ENCODE peak calls at places on chromosomes 2 and 18, in four cellular contexts. Z, P, H and A are unnamed samples.

GRCh38 chr2:69482471-69482870 is 45.2 kb upstream of the NFU1 start:
- DNase-seq in H (no peak), Z (no peak), P (no peak), A (no peak)

GRCh38 chr2:231162036-231162345 is 36.4 kb upstream of the ARMC9 start:
- DNase-seq in Z (peak), P (peak), H (peak), A (peak)

GRCh38 chr2:75294362-75294761 is 95.0 kb upstream of the TACR1 start:
- DNase-seq in Z (no peak), P (no peak), H (no peak), A (no peak)

GRCh38 chr2:129400825-129401224 is 578.6 kb upstream of the RAB6C start:
- DNase-seq in H (no peak), Z (no peak), P (no peak), A (no peak)

GRCh38 chr2:239223330-239224248 is 177.2 kb downstream of the HDAC4 start:
- DNase-seq in H (peak), P (no peak), Z (peak), A (peak)

GRCh38 chr2:233940376-233941276 is 23.5 kb downstream of the TRPM8 start:
- DNase-seq in P (no peak), H (no peak), Z (no peak), A (no peak)

GRCh38 chr2:56807861-56808260 is 624.1 kb downstream of the CCDC85A start:
- DNase-seq in H (no peak), P (no peak), Z (no peak), A (no peak)

GRCh38 chr18:59917422-59917821 is 17.6 kb downstream of the PMAIP1 start:
- DNase-seq in Z (peak), P (no peak), H (no peak), A (no peak)

GRCh38 chr2:231709636-231709980 is 1.3 kb downstream of the PTMA start:
- DNase-seq in P (no peak), Z (no peak), H (no peak), A (peak)

GRCh38 chr2:63122921-63123320 is 72.3 kb downstream of the OTX1 start:
- DNase-seq in Z (no peak), P (no peak), H (no peak), A (no peak)

DNA sequence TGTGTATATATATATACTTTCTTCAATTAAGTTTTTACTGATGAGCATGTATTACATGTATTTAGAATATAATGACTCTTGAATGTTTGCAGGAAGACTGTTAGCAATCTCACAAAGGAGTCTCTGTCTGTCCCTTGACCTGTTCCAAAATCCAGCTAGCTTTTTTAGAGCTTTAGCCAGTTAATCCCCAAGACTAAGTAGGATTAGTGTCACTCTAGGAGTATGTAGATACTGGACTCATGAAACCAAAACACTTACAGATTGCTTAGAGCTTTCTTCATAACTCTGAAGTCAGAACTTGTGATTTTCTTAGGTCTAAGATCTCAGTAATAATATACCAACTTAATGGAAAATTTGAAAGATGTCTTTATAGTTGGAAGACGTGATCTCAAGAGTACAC is 2.2 kb downstream of the UBXN4 start:
- DNase-seq in P (no peak), H (peak), Z (peak), A (peak)
- H3K4me3 ChIP-seq in P (peak), H (peak), Z (peak), A (peak)

GRCh38 chr2:237312021-237312755 is 101.8 kb downstream of the COL6A3 start:
- DNase-seq in H (no peak), P (no peak), Z (peak), A (peak)
- TF ChIP-seq CTCF in H (no peak), P (no peak), Z (no peak), A (peak)

DNA sequence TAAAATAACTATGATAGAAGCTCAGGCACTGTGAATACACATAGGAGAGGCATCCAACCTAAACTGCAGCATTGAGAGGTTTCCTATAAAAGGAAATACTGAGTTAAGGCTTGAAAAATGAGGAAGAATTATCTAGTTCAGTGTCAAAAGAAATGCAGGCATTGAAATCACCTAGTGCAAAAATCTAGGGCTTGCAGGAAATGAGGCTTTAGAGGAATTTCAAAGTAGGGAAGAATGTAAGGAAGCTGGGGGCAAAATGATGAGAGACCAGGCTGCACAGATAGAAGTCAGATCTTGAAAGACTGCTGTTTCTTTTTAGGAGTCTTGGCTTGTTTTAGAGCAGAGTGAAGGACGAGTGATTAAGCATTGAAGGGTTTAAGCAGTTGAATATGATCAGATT is 28.1 kb upstream of the SCYGR2 start:
- DNase-seq in P (no peak), Z (no peak), H (no peak), A (no peak)
- H3K4me3 ChIP-seq in P (no peak), Z (no peak), H (no peak), A (no peak)

GRCh38 chr2:88214631-88215030 is 44.5 kb downstream of the THNSL2 start:
- DNase-seq in Z (no peak), H (no peak), P (no peak), A (no peak)

GRCh38 chr2:88211005-88211808 is 41.1 kb downstream of the THNSL2 start:
- DNase-seq in H (no peak), P (no peak), Z (no peak), A (no peak)

GRCh38 chr2:88210132-88211004 is 40.2 kb downstream of the THNSL2 start:
- DNase-seq in H (no peak), Z (no peak), P (no peak), A (no peak)

GRCh38 chr2:88211809-88212154 is 41.6 kb downstream of the THNSL2 start:
- DNase-seq in P (no peak), H (no peak), Z (no peak), A (no peak)

DNA sequence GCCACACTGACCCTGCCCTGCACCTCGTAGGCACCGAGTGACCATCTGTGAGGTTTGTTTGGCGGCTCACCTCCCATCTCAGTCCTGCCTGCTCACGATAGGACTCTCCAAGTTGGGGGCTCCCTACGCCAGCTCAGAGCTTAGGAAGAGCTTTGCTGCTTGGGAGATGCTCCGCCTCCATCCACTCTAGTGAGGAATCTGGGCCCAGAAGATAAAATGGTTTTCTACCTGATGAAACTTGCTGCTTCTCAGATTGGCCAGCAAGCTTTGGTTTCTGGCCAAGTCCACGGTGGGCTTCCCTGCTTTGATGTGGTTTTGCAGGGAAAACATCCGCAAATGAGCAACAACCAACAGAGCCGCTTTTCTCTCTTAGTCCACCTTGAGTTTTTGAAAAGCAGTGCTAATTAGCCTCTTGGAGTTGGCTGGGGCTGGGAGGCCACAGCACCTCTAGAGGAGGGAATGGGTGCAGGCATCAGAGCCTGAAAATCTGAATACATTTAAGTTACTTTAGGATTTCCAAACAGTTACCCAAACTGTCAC is 42.2 kb downstream of the THNSL2 start:
- DNase-seq in P (no peak), Z (peak), H (peak), A (peak)
- TF ChIP-seq CTCF in P (peak), Z (peak), H (peak), A (peak)

GRCh38 chr18:57009836-57010235 is 137.1 kb upstream of the BOD1L2 start:
- DNase-seq in Z (no peak), H (no peak), P (no peak), A (peak)

DNA sequence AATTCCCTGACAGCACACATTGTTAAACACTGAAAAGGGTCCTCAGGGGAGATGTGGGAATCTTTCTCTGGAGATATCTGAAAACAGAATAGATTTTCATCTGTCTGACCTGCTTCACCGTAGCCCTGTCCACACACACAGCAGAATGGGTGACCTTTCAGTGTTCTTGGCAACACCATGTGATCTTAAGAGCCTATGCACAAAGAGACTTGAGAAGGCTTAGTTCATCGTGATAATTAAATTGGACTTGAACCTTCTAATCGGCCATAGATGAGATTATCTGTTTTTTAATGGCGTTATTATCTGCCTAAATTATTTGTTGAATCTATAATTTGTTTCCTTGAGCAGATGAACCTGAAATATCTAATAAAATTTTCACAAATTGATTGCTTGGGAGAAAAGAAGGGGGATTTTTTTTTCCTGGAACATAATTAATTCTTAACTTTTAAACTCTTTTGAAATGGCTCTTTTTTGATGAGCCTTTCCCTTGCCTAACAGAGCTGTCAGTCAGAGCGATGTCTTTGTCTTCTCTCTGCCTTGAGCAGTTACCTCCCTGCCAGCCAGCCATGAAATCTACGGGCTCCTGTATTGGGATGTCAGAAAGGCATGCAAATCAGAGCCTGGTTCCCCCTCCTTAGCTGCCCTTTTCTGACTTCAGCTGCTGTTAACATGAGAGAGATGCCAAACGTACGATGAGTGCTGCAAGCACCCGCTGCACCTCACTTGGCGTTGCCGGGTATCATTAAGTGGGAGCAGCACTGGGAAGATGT is 131.7 kb upstream of the BOD1L2 start:
- DNase-seq in P (no peak), Z (no peak), H (no peak), A (no peak)
- H3K4me3 ChIP-seq in P (no peak), Z (no peak), H (no peak), A (no peak)